ENCODE peak calls at places on chromosomes 4 and X, in four cellular contexts. One of them, this sample, is unnamed.

GRCh38 chrX:53486285-53486684 is 52.1 kb upstream of the HSD17B10 start:
- DNase-seq in IMR-90: no peak
- DNase-seq in HepG2: no peak
- DNase-seq in MM.1S: no peak
- DNase-seq in this sample: no peak

GRCh38 chr4:139887378-139887801 is 221.8 kb downstream of the MGST2 start:
- DNase-seq in MM.1S: no peak
- DNase-seq in IMR-90: peak; percentile 19
- DNase-seq in HepG2: no peak
- DNase-seq in this sample: no peak

GRCh38 chrX:150201841-150202240 is 161.3 kb upstream of the MAMLD1 start:
- DNase-seq in IMR-90: no peak
- DNase-seq in MM.1S: no peak
- DNase-seq in HepG2: no peak
- DNase-seq in this sample: no peak

GRCh38 chr4:127012549-127012948 is 620.2 kb upstream of the INTU start:
- DNase-seq in IMR-90: peak; percentile 59
- DNase-seq in HepG2: no peak
- DNase-seq in MM.1S: no peak
- DNase-seq in this sample: no peak

GRCh38 chr4:4338632-4339031 is 48.3 kb upstream of the NSG1 start:
- DNase-seq in MM.1S: no peak
- DNase-seq in IMR-90: no peak
- DNase-seq in HepG2: no peak
- DNase-seq in this sample: no peak

GRCh38 chrX:135304741-135305140 is 4.5 kb upstream of the ETDC start:
- DNase-seq in MM.1S: no peak
- DNase-seq in HepG2: no peak
- DNase-seq in IMR-90: no peak
- DNase-seq in this sample: no peak

GRCh38 chrX:19949340-19949739 is 41.5 kb downstream of the BCLAF3 start:
- DNase-seq in IMR-90: no peak
- DNase-seq in MM.1S: no peak
- DNase-seq in HepG2: no peak
- DNase-seq in this sample: no peak

GRCh38 chr4:677431-678293 is 3.3 kb downstream of the MYL5 start:
- DNase-seq in IMR-90: no peak
- DNase-seq in MM.1S: no peak
- DNase-seq in HepG2: peak; percentile 37
- DNase-seq in this sample: no peak

GRCh38 chr4:53651142-53651720 is 59.9 kb upstream of the LNX1 start:
- DNase-seq in HepG2: no peak
- DNase-seq in MM.1S: no peak
- DNase-seq in IMR-90: peak; percentile 21
- DNase-seq in this sample: no peak

GRCh38 chr4:169202143-169202699 is 68.5 kb downstream of the SH3RF1 start:
- DNase-seq in HepG2: peak; percentile 10
- DNase-seq in IMR-90: no peak
- DNase-seq in MM.1S: no peak
- DNase-seq in this sample: no peak
- H3K9ac ChIP-seq in HepG2: no peak overlapping the region
- H3K9ac ChIP-seq in IMR-90: no peak overlapping the region
- H3K9ac ChIP-seq in MM.1S: no peak overlapping the region
- H3K9ac ChIP-seq in this sample: no peak overlapping the region

GRCh38 chr4:26779674-26780073 is 81.0 kb upstream of the STIM2 start:
- DNase-seq in IMR-90: peak; percentile 48
- DNase-seq in HepG2: no peak
- DNase-seq in MM.1S: no peak
- DNase-seq in this sample: no peak

GRCh38 chr4:26780524-26780923 is 80.1 kb upstream of the STIM2 start:
- DNase-seq in IMR-90: peak; percentile 48
- DNase-seq in MM.1S: no peak
- DNase-seq in HepG2: no peak
- DNase-seq in this sample: no peak

GRCh38 chr4:26784207-26784606 is 76.4 kb upstream of the STIM2 start:
- DNase-seq in HepG2: no peak
- DNase-seq in IMR-90: no peak
- DNase-seq in MM.1S: no peak
- DNase-seq in this sample: no peak

GRCh38 chr4:26782830-26783202 is 77.8 kb upstream of the STIM2 start:
- DNase-seq in HepG2: no peak
- DNase-seq in MM.1S: no peak
- DNase-seq in IMR-90: no peak
- DNase-seq in this sample: no peak

DNA sequence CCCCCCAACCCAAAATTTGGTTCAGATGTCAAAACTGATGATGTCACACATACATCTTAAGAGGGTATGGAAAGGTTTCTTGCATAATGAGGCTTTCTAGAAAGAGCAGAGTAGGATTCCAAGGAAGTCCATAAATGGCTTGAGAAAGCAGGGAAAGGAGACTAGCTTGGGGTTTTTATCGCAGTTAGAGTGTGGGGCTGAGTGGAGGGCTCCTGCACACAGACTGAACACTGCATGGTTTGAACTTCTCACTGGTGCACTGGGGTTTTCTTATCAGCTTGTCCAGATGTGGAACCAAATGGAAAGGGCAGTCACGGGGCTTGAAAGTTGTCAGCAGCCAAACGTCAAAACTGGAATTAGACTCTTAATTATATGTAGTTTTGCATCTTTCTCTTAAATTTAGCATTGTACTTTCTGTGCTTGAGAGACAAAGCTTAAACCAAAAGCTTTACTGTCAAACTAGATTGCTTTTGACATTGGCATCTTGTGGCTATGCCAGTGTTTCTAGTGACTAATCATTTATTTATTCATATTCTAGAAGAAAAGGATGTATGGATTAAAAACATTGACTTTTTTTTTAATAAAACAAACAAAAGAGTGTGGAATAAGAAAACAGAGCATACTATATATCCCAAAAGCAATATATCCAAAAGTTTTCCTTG is 78.3 kb upstream of the STIM2 start:
- DNase-seq in IMR-90: no peak
- DNase-seq in HepG2: no peak
- DNase-seq in MM.1S: no peak
- DNase-seq in this sample: no peak
- H3K9ac ChIP-seq in IMR-90: no peak overlapping the region
- H3K9ac ChIP-seq in HepG2: no peak overlapping the region
- H3K9ac ChIP-seq in MM.1S: no peak overlapping the region
- H3K9ac ChIP-seq in this sample: no peak overlapping the region

DNA sequence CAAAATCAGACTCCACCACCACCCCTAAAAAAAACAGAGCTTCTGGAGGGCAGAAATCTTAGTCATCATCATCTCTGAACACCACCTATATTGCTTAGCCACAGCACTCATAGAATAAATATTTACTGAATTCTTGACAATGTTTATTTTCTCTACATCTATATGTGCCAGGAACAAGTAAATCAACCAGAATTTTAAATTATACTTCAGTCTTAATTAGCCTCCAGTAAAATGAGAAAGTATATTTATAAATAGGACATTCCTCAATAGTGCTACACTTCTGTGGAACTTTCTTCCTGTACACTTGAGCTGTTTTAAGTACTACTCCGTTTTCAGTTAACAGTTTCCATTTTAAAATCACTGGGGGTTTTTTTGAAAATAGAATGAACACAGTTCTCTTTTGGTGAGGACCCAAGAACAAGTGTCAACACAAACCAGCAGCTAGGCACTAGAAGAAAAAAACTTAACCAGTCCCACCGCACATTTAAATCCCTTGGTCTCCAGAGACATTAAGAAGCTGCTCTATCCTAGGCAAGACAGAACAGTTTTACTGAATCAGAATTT is 25.5 kb downstream of the SMIM14 start:
- DNase-seq in HepG2: peak; percentile 49
- DNase-seq in MM.1S: no peak
- DNase-seq in IMR-90: peak; percentile 58
- DNase-seq in this sample: no peak
- H3K9ac ChIP-seq in HepG2: peak overlapping the region; percentile 12
- H3K9ac ChIP-seq in MM.1S: no peak overlapping the region
- H3K9ac ChIP-seq in IMR-90: peak overlapping the region; percentile 30
- H3K9ac ChIP-seq in this sample: no peak overlapping the region

GRCh38 chr4:7855731-7856130 is 83.9 kb downstream of the AFAP1 start:
- DNase-seq in HepG2: no peak
- DNase-seq in MM.1S: no peak
- DNase-seq in IMR-90: no peak
- DNase-seq in this sample: no peak

GRCh38 chr4:7852568-7853185 is 87.0 kb downstream of the AFAP1 start:
- DNase-seq in MM.1S: no peak
- DNase-seq in IMR-90: no peak
- DNase-seq in HepG2: no peak
- DNase-seq in this sample: no peak

GRCh38 chr4:7854211-7854610 is 85.5 kb downstream of the AFAP1 start:
- DNase-seq in HepG2: no peak
- DNase-seq in IMR-90: no peak
- DNase-seq in MM.1S: no peak
- DNase-seq in this sample: no peak

GRCh38 chr4:7854697-7855370 is 84.8 kb downstream of the AFAP1 start:
- DNase-seq in IMR-90: no peak
- DNase-seq in MM.1S: no peak
- DNase-seq in HepG2: no peak
- DNase-seq in this sample: no peak

GRCh38 chr4:7853271-7853670 is 86.4 kb downstream of the AFAP1 start:
- DNase-seq in MM.1S: no peak
- DNase-seq in IMR-90: no peak
- DNase-seq in HepG2: no peak
- DNase-seq in this sample: no peak
- H3K9ac ChIP-seq in MM.1S: no peak overlapping the region
- H3K9ac ChIP-seq in IMR-90: no peak overlapping the region
- H3K9ac ChIP-seq in HepG2: no peak overlapping the region
- H3K9ac ChIP-seq in this sample: no peak overlapping the region

This sample was measured in SK-N-MC.